ENCODE peak calls at places on chromosome 2, in nine cellular contexts. One of them, this sample, is unnamed.

GRCh38 chr2:222196159-222196558 is 102.6 kb downstream of the PAX3 start:
- DNase-seq in HCEC 1CT: no peak
- DNase-seq in GM12864: no peak
- DNase-seq in K562: no peak
- DNase-seq in GM23338: no peak
- DNase-seq in NCI-H1105: no peak
- DNase-seq in left lobe of liver: no peak
- DNase-seq in HL-60: no peak
- DNase-seq in dorsolateral prefrontal cortex: no peak
- DNase-seq in this sample: no peak

GRCh38 chr2:119431976-119432881 is 575 bp downstream of the TMEM37 start:
- DNase-seq in HCEC 1CT: no peak
- DNase-seq in GM12864: no peak
- DNase-seq in K562: no peak
- DNase-seq in GM23338: peak; percentile 57
- DNase-seq in NCI-H1105: no peak
- DNase-seq in left lobe of liver: peak; percentile 65
- DNase-seq in HL-60: peak; percentile 20
- DNase-seq in dorsolateral prefrontal cortex: no peak
- DNase-seq in this sample: peak; percentile 40

GRCh38 chr2:111950241-111950640 is 51.8 kb downstream of the MERTK start:
- DNase-seq in HCEC 1CT: no peak
- DNase-seq in GM12864: no peak
- DNase-seq in K562: no peak
- DNase-seq in GM23338: no peak
- DNase-seq in NCI-H1105: no peak
- DNase-seq in left lobe of liver: no peak
- DNase-seq in HL-60: no peak
- DNase-seq in dorsolateral prefrontal cortex: no peak
- DNase-seq in this sample: no peak

GRCh38 chr2:100239513-100240210 is 82.6 kb downstream of the LONRF2 start:
- DNase-seq in HCEC 1CT: no peak
- DNase-seq in GM12864: no peak
- DNase-seq in K562: no peak
- DNase-seq in GM23338: no peak
- DNase-seq in NCI-H1105: no peak
- DNase-seq in left lobe of liver: no peak
- DNase-seq in HL-60: no peak
- DNase-seq in dorsolateral prefrontal cortex: no peak
- DNase-seq in this sample: no peak

GRCh38 chr2:162475661-162476060 is 131.7 kb downstream of the GCA start:
- DNase-seq in HCEC 1CT: peak; percentile 46
- DNase-seq in GM12864: no peak
- DNase-seq in K562: no peak
- DNase-seq in GM23338: no peak
- DNase-seq in NCI-H1105: peak; percentile 89
- DNase-seq in left lobe of liver: no peak
- DNase-seq in HL-60: no peak
- DNase-seq in dorsolateral prefrontal cortex: peak; percentile 29
- DNase-seq in this sample: peak; percentile 18

GRCh38 chr2:211468881-211469280 is 912.5 kb downstream of the CPS1 start:
- DNase-seq in HCEC 1CT: no peak
- DNase-seq in GM12864: no peak
- DNase-seq in K562: no peak
- DNase-seq in GM23338: peak; percentile 22
- DNase-seq in NCI-H1105: no peak
- DNase-seq in left lobe of liver: no peak
- DNase-seq in HL-60: no peak
- DNase-seq in dorsolateral prefrontal cortex: no peak
- DNase-seq in this sample: no peak

GRCh38 chr2:86290596-86291327 is 46.7 kb downstream of the REEP1 start:
- DNase-seq in HCEC 1CT: no peak
- DNase-seq in GM12864: no peak
- DNase-seq in K562: no peak
- DNase-seq in GM23338: no peak
- DNase-seq in NCI-H1105: no peak
- DNase-seq in left lobe of liver: no peak
- DNase-seq in HL-60: no peak
- DNase-seq in dorsolateral prefrontal cortex: no peak
- DNase-seq in this sample: no peak

GRCh38 chr2:172473167-172473566 is 45.8 kb downstream of the ITGA6 start:
- DNase-seq in HCEC 1CT: no peak
- DNase-seq in GM12864: no peak
- DNase-seq in K562: no peak
- DNase-seq in GM23338: no peak
- DNase-seq in NCI-H1105: no peak
- DNase-seq in left lobe of liver: no peak
- DNase-seq in HL-60: no peak
- DNase-seq in dorsolateral prefrontal cortex: no peak
- DNase-seq in this sample: no peak

GRCh38 chr2:142857247-142858154 is 20.0 kb upstream of the KYNU start:
- DNase-seq in HCEC 1CT: peak; percentile 61
- DNase-seq in GM12864: no peak
- DNase-seq in K562: no peak
- DNase-seq in GM23338: no peak
- DNase-seq in NCI-H1105: no peak
- DNase-seq in left lobe of liver: no peak
- DNase-seq in HL-60: no peak
- DNase-seq in dorsolateral prefrontal cortex: no peak
- DNase-seq in this sample: no peak

GRCh38 chr2:220394433-220394832 is 767.0 kb downstream of the SLC4A3 start:
- DNase-seq in HCEC 1CT: peak; percentile 11
- DNase-seq in GM12864: no peak
- DNase-seq in K562: no peak
- DNase-seq in GM23338: no peak
- DNase-seq in NCI-H1105: peak; percentile 59
- DNase-seq in left lobe of liver: no peak
- DNase-seq in HL-60: no peak
- DNase-seq in dorsolateral prefrontal cortex: peak; percentile 28
- DNase-seq in this sample: peak; percentile 43

This sample was measured in brain microvascular endothelial cell.